ENCODE peak calls at places on chromosomes 12 and 14, in nine cellular contexts. W, Z, D, M, J, X, U, A and F are unnamed samples. For H3K4me1 and H3K9me3, the result is how much of the 10 kb centered on the place peaks cover.

GRCh38 chr14:95663226-95663797 is 22.9 kb upstream of the TCL1B start:
- DNase-seq in W (no peak), M (no peak), J (no peak), X (no peak), Z (no peak), D (no peak), A (no peak), U (no peak), F (no peak)

GRCh38 chr14:102819790-102820330 is 42.6 kb downstream of the TRAF3 start:
- DNase-seq in A (no peak), M (no peak), X (no peak), Z (no peak), D (no peak), W (no peak), J (no peak), U (no peak), F (no peak)

GRCh38 chr12:109016016-109016415 is 4.9 kb downstream of the SVOP start:
- DNase-seq in A (no peak), Z (no peak), J (no peak), U (no peak), M (no peak), D (no peak), W (peak), X (no peak), F (no peak)

GRCh38 chr14:63276492-63277342 is 42.0 kb downstream of the GPHB5 start:
- DNase-seq in Z (no peak), W (no peak), D (peak), A (peak), X (no peak), M (no peak), U (no peak), J (peak), F (no peak)

GRCh38 chr12:46774011-46774633 is 51.7 kb downstream of the SLC38A4 start:
- DNase-seq in D (no peak), M (no peak), U (no peak), J (peak), W (no peak), X (no peak), Z (no peak), A (no peak), F (no peak)

GRCh38 chr14:50821471-50822464 is 9.2 kb downstream of the NIN start:
- DNase-seq in D (peak), X (peak), M (peak), U (no peak), W (no peak), J (no peak), Z (peak), A (peak), F (peak)

GRCh38 chr14:38040411-38040810 is 167.3 kb upstream of the SSTR1 start:
- DNase-seq in U (no peak), A (no peak), Z (no peak), D (no peak), X (no peak), M (no peak), J (no peak), W (no peak), F (no peak)

GRCh38 chr14:72692678-72693077 is 201.2 kb downstream of the DPF3 start:
- DNase-seq in X (no peak), J (peak), M (no peak), A (peak), D (no peak), Z (no peak), U (no peak), W (peak), F (no peak)

GRCh38 chr14:73468808-73469386 is 10.6 kb upstream of the NUMB start:
- DNase-seq in U (no peak), X (no peak), W (no peak), A (peak), D (no peak), M (no peak), Z (no peak), J (no peak), F (no peak)

GRCh38 chr14:33505295-33505962 is 445.4 kb downstream of the EGLN3 start:
- DNase-seq in J (no peak), X (no peak), M (no peak), A (no peak), Z (no peak), U (no peak), D (no peak), W (no peak), F (no peak)

GRCh38 chr14:75274045-75274898 is 4.4 kb upstream of the FOS start:
- DNase-seq in U (no peak), Z (no peak), M (no peak), A (no peak), W (no peak), X (no peak), J (no peak), D (no peak), F (no peak)

GRCh38 chr14:50897658-50898175 is 25.9 kb downstream of the ABHD12B start:
- DNase-seq in D (no peak), J (no peak), X (no peak), U (no peak), M (no peak), W (no peak), A (no peak), Z (no peak), F (no peak)

GRCh38 chr12:83114042-83114441 is 427.3 kb downstream of the TMTC2 start:
- DNase-seq in M (no peak), W (no peak), J (no peak), A (no peak), U (no peak), X (no peak), D (no peak), Z (no peak), F (no peak)

GRCh38 chr14:75301666-75302325 is 23.2 kb downstream of the FOS start:
- DNase-seq in X (peak), W (no peak), U (no peak), Z (no peak), J (peak), A (peak), M (no peak), D (no peak), F (no peak)

GRCh38 chr12:53267309-53268008 is 640 bp upstream of the ESPL1 start:
- DNase-seq in W (no peak), X (no peak), A (peak), U (no peak), Z (peak), M (no peak), J (no peak), D (no peak), F (no peak)

GRCh38 chr14:65840118-65840751 is 427.7 kb downstream of the FUT8 start:
- DNase-seq in M (no peak), U (no peak), D (no peak), J (no peak), A (no peak), Z (no peak), W (no peak), X (no peak), F (no peak)

GRCh38 chr12:124994435-124994975 is 1.1 kb downstream of the BRI3BP start:
- DNase-seq in U (no peak), Z (no peak), A (peak), W (no peak), X (peak), M (no peak), J (peak), D (no peak), F (no peak)

GRCh38 chr14:38391334-38391733 is 135.4 kb upstream of the CLEC14A start:
- DNase-seq in Z (no peak), D (no peak), X (no peak), W (no peak), J (peak), M (no peak), A (no peak), U (no peak), F (no peak)

GRCh38 chr12:113070117-113070906 is 13.8 kb downstream of the DTX1 start:
- DNase-seq in D (no peak), W (no peak), J (no peak), M (peak), Z (no peak), A (no peak), U (peak), X (peak), F (peak)

GRCh38 chr12:65051196-65051595 is 69.9 kb downstream of the WIF1 start:
- DNase-seq in A (no peak), Z (no peak), D (no peak), W (no peak), X (no peak), M (no peak), U (no peak), J (no peak), F (no peak)

GRCh38 chr12:109716512-109717389 is 3.1 kb downstream of the FAM222A start:
- DNase-seq in J (peak), X (peak), D (no peak), M (peak), W (no peak), Z (no peak), A (no peak), U (peak), F (no peak)

GRCh38 chr14:91254456-91254855 is 10.0 kb upstream of the GPR68 start:
- DNase-seq in M (no peak), J (no peak), Z (no peak), A (no peak), D (peak), U (no peak), X (no peak), W (no peak), F (peak)

GRCh38 chr12:4826909-4827308 is 82.8 kb upstream of the KCNA1 start:
- DNase-seq in Z (no peak), U (no peak), J (no peak), A (no peak), M (no peak), X (no peak), W (no peak), D (no peak), F (no peak)

GRCh38 chr12:4822572-4822971 is 87.1 kb upstream of the KCNA1 start:
- DNase-seq in X (no peak), Z (no peak), M (no peak), W (no peak), A (no peak), U (no peak), J (no peak), D (no peak), F (no peak)

GRCh38 chr12:4828176-4828575 is 81.5 kb upstream of the KCNA1 start:
- DNase-seq in U (no peak), J (no peak), X (no peak), Z (no peak), D (no peak), A (no peak), W (no peak), M (no peak), F (no peak)

GRCh38 chr12:4824415-4824814 is 85.3 kb upstream of the KCNA1 start:
- DNase-seq in A (no peak), Z (no peak), W (no peak), J (peak), U (no peak), M (no peak), D (no peak), X (no peak), F (no peak)

DNA sequence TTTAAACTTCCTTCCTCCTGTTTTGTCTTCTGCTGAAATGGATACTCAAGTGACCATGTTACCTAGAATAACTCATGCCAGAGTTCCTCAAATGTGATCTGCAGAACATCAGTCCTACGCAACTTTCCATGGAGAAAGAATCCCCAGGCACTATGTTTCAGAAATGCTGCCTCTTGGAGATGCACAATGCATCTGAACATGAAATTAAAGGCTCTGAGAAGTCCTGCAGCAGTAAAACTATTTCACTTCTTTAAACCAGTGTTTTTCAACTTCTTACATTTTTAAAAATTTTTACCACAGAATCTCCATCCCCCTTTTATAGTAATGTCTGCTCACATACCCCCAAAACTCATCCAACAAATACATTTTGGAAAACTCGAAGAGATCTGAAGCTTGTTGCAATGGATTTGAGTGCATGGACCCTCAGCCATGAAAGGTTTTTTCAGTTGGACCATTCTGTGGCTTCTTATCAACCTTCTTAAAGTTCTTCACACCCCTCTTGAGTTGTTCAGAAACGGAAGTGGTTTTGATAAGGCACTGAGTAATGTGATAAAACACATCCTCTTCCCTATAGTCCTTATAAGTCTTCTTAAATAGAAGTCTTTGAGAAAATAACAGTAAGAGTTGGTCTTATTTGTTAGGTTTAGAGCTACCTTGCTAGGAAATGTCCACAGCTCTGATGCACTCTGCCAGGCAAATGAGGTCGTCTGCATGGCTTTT is 84.4 kb upstream of the KCNA1 start:
- DNase-seq in J (peak), U (no peak), A (peak), X (no peak), M (no peak), D (peak), Z (no peak), W (no peak), F (no peak)
- H3K4me1 ChIP-seq in J (under half), U (under half), A (under half), X (under half), M (under half), D (half or more), Z (under half), W (under half), F (half or more)

GRCh38 chr12:34346372-34347034 is 324.2 kb downstream of the ALG10 start:
- DNase-seq in U (no peak), A (no peak), X (no peak), Z (no peak), M (no peak), W (no peak), D (no peak), J (no peak), F (no peak)

GRCh38 chr12:34348836-34349672 is 326.8 kb downstream of the ALG10 start:
- DNase-seq in W (no peak), A (no peak), X (no peak), M (no peak), D (no peak), Z (no peak), J (no peak), U (no peak), F (no peak)

GRCh38 chr12:34347367-34347766 is 325.1 kb downstream of the ALG10 start:
- DNase-seq in J (no peak), M (no peak), Z (no peak), U (no peak), W (no peak), A (no peak), X (no peak), D (no peak), F (no peak)

GRCh38 chr12:34349673-34349961 is 327.3 kb downstream of the ALG10 start:
- DNase-seq in D (no peak), J (no peak), X (no peak), A (no peak), U (no peak), W (no peak), M (no peak), Z (no peak), F (no peak)

DNA sequence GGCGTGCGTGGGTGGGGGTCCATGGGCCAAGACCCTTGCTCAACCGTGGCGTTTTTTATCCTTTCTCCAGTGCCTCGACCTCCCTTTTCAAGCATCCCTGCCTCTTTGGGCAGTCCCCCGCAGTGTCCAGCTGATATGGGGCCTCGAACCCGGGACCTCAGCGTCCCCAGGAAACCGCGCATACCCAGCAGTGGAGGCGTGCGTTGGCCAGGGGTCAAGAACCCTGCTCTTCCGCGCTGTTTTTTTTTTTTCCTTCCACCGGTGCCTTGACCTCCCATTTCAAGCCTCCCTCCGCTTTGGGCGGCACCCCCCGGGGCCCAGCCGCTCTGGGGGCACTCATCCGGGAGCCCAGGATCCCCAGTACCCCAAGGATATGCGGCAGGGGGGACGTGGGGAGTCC is 325.8 kb downstream of the ALG10 start:
- DNase-seq in J (no peak), M (no peak), X (no peak), Z (no peak), A (no peak), D (no peak), W (no peak), U (no peak), F (no peak)
- H3K9me3 ChIP-seq in J (under half), M (under half), X (under half), Z (under half), A (under half), D (under half), W (under half), U (half or more), F (under half)

DNA sequence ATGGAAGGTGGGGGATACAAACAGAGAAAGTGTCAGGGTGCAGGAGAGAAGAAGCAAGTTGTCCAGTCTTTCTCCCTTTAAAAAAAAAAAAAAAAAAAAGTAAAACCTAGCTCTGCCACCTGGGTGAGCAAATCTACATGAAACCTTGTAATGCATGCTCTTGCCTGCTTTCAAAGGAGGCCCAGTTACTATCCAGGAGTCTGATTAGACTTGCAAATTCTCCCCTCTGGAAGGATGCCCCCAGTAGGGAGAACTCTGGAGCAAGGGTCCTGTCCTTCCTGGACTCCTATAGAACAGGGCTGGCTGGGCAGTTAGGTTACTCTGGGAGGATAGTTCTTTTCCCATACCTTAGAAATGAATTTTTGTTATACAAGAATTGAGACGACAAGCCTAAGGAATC is 30.6 kb downstream of the RAB35 start:
- DNase-seq in M (no peak), Z (no peak), A (no peak), W (peak), D (no peak), X (no peak), J (no peak), U (no peak), F (no peak)
- H3K27ac ChIP-seq in M (no peak), Z (no peak), A (no peak), W (no peak), D (no peak), X (no peak), J (no peak), U (no peak), F (no peak)

DNA sequence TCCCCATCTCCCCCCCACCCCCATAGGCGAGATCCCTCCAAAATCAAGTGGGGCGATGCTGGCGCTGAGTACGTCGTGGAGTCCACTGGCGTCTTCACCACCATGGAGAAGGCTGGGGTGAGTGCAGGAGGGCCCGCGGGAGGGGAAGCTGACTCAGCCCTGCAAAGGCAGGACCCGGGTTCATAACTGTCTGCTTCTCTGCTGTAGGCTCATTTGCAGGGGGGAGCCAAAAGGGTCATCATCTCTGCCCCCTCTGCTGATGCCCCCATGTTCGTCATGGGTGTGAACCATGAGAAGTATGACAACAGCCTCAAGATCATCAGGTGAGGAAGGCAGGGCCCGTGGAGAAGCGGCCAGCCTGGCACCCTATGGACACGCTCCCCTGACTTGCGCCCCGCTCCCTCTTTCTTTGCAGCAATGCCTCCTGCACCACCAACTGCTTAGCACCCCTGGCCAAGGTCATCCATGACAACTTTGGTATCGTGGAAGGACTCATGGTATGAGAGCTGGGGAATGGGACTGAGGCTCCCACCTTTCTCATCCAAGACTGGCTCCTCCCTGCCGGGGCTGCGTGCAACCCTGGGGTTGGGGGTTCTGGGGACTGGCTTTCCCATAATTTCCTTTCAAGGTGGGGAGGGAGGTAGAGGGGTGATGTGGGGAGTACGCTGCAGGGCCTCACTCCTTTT is 2.7 kb downstream of the GAPDH start:
- DNase-seq in Z (peak), A (no peak), W (peak), D (no peak), J (no peak), U (no peak), X (no peak), M (no peak), F (no peak)
- H3K4me1 ChIP-seq in Z (half or more), A (under half), W (under half), D (half or more), J (under half), U (under half), X (half or more), M (under half), F (half or more)